ENCODE peak calls at places on chromosome 22, in ten cellular contexts. One of them, this sample, is unnamed.
A peak's percentile ranks its signal among the peaks of the same experiment; 100 is the strongest.

GRCh38 chr22:17536269-17536668 is 27.0 kb upstream of the SLC25A18 start:
- DNase-seq in prostate gland: no peak
- DNase-seq in IMR-90: no peak
- DNase-seq in uterus: no peak
- DNase-seq in ovary: no peak
- DNase-seq in right lobe of liver: no peak
- DNase-seq in transverse colon: no peak
- DNase-seq in stomach: no peak
- DNase-seq in adrenal gland: no peak
- DNase-seq in H54: no peak
- DNase-seq in this sample: peak; percentile 82

GRCh38 chr22:44524806-44525205 is 26.8 kb upstream of the RTL6 start:
- DNase-seq in transverse colon: no peak
- DNase-seq in prostate gland: no peak
- DNase-seq in stomach: no peak
- DNase-seq in right lobe of liver: no peak
- DNase-seq in adrenal gland: no peak
- DNase-seq in ovary: no peak
- DNase-seq in IMR-90: no peak
- DNase-seq in H54: no peak
- DNase-seq in uterus: no peak
- DNase-seq in this sample: no peak

GRCh38 chr22:20435436-20436308 is 2.0 kb downstream of the SCARF2 start:
- DNase-seq in IMR-90: no peak
- DNase-seq in ovary: peak; percentile 18
- DNase-seq in right lobe of liver: no peak
- DNase-seq in prostate gland: no peak
- DNase-seq in stomach: no peak
- DNase-seq in uterus: no peak
- DNase-seq in adrenal gland: no peak
- DNase-seq in transverse colon: no peak
- DNase-seq in H54: no peak
- DNase-seq in this sample: no peak

GRCh38 chr22:25673721-25674120 is 68.3 kb upstream of the MYO18B start:
- DNase-seq in H54: no peak
- DNase-seq in ovary: no peak
- DNase-seq in uterus: no peak
- DNase-seq in transverse colon: no peak
- DNase-seq in stomach: no peak
- DNase-seq in prostate gland: no peak
- DNase-seq in adrenal gland: no peak
- DNase-seq in right lobe of liver: no peak
- DNase-seq in IMR-90: no peak
- DNase-seq in this sample: no peak

GRCh38 chr22:33000342-33001280 is 57.6 kb downstream of the SYN3 start:
- DNase-seq in transverse colon: peak; percentile 27
- DNase-seq in right lobe of liver: peak; percentile 58
- DNase-seq in ovary: peak; percentile 61
- DNase-seq in prostate gland: peak; percentile 39
- DNase-seq in stomach: peak; percentile 31
- DNase-seq in H54: peak; percentile 15
- DNase-seq in uterus: peak; percentile 71
- DNase-seq in adrenal gland: peak; percentile 79
- DNase-seq in IMR-90: peak; percentile 32
- DNase-seq in this sample: peak; percentile 48

GRCh38 chr22:40345801-40346177 is 511 bp upstream of the ADSL start:
- DNase-seq in adrenal gland: peak; percentile 62
- DNase-seq in IMR-90: no peak
- DNase-seq in ovary: peak; percentile 39
- DNase-seq in prostate gland: no peak
- DNase-seq in H54: peak; percentile 6
- DNase-seq in uterus: no peak
- DNase-seq in stomach: peak; percentile 49
- DNase-seq in right lobe of liver: peak; percentile 50
- DNase-seq in transverse colon: peak; percentile 67
- DNase-seq in this sample: no peak

GRCh38 chr22:23763579-23764331 is 965 bp downstream of the C22orf15 start:
- DNase-seq in stomach: no peak
- DNase-seq in ovary: no peak
- DNase-seq in uterus: no peak
- DNase-seq in adrenal gland: no peak
- DNase-seq in IMR-90: no peak
- DNase-seq in prostate gland: no peak
- DNase-seq in right lobe of liver: no peak
- DNase-seq in H54: no peak
- DNase-seq in transverse colon: no peak
- DNase-seq in this sample: no peak

GRCh38 chr22:49330421-49331222 is 497.1 kb downstream of the BRD1 start:
- DNase-seq in adrenal gland: peak; percentile 35
- DNase-seq in right lobe of liver: no peak
- DNase-seq in transverse colon: peak; percentile 0
- DNase-seq in uterus: no peak
- DNase-seq in IMR-90: no peak
- DNase-seq in ovary: no peak
- DNase-seq in prostate gland: no peak
- DNase-seq in stomach: peak; percentile 20
- DNase-seq in H54: no peak
- DNase-seq in this sample: no peak

GRCh38 chr22:20567371-20567847 is 60.0 kb downstream of the MED15 start:
- DNase-seq in H54: no peak
- DNase-seq in IMR-90: peak; percentile 66
- DNase-seq in adrenal gland: no peak
- DNase-seq in prostate gland: no peak
- DNase-seq in right lobe of liver: no peak
- DNase-seq in ovary: no peak
- DNase-seq in transverse colon: no peak
- DNase-seq in stomach: no peak
- DNase-seq in uterus: no peak
- DNase-seq in this sample: peak; percentile 84

GRCh38 chr22:38315801-38316339 is 1.4 kb downstream of the CSNK1E start:
- DNase-seq in ovary: no peak
- DNase-seq in IMR-90: no peak
- DNase-seq in stomach: no peak
- DNase-seq in uterus: no peak
- DNase-seq in H54: no peak
- DNase-seq in prostate gland: no peak
- DNase-seq in adrenal gland: no peak
- DNase-seq in right lobe of liver: no peak
- DNase-seq in transverse colon: no peak
- DNase-seq in this sample: peak; percentile 9

GRCh38 chr22:38318792-38319773 is 1.9 kb upstream of the CSNK1E start:
- DNase-seq in transverse colon: no peak
- DNase-seq in H54: no peak
- DNase-seq in stomach: no peak
- DNase-seq in IMR-90: no peak
- DNase-seq in adrenal gland: no peak
- DNase-seq in prostate gland: no peak
- DNase-seq in uterus: no peak
- DNase-seq in right lobe of liver: no peak
- DNase-seq in ovary: no peak
- DNase-seq in this sample: no peak

GRCh38 chr22:38316340-38317236 is 645 bp downstream of the CSNK1E start:
- DNase-seq in transverse colon: peak; percentile 68
- DNase-seq in H54: peak; percentile 25
- DNase-seq in IMR-90: peak; percentile 51
- DNase-seq in right lobe of liver: peak; percentile 65
- DNase-seq in prostate gland: peak; percentile 68
- DNase-seq in stomach: peak; percentile 66
- DNase-seq in adrenal gland: no peak
- DNase-seq in ovary: peak; percentile 82
- DNase-seq in uterus: peak; percentile 78
- DNase-seq in this sample: peak; percentile 75

GRCh38 chr22:38317237-38317994 is at the start of gene CSNK1E:
- DNase-seq in adrenal gland: peak; percentile 86
- DNase-seq in uterus: peak; percentile 85
- DNase-seq in right lobe of liver: peak; percentile 85
- DNase-seq in prostate gland: peak; percentile 76
- DNase-seq in H54: peak; percentile 41
- DNase-seq in ovary: peak; percentile 87
- DNase-seq in transverse colon: peak; percentile 86
- DNase-seq in stomach: peak; percentile 86
- DNase-seq in IMR-90: peak; percentile 33
- DNase-seq in this sample: peak; percentile 79

GRCh38 chr22:38317995-38318715 is 922 bp upstream of the CSNK1E start:
- DNase-seq in ovary: peak; percentile 59
- DNase-seq in H54: peak; percentile 95
- DNase-seq in transverse colon: peak; percentile 85
- DNase-seq in right lobe of liver: peak; percentile 58
- DNase-seq in prostate gland: peak; percentile 85
- DNase-seq in adrenal gland: peak; percentile 91
- DNase-seq in IMR-90: peak; percentile 93
- DNase-seq in stomach: peak; percentile 71
- DNase-seq in uterus: peak; percentile 76
- DNase-seq in this sample: peak; percentile 28
- TF ChIP-seq POLR2A in ovary: no peak
- TF ChIP-seq POLR2A in H54: no peak
- TF ChIP-seq POLR2A in transverse colon: peak; percentile 70
- TF ChIP-seq POLR2A in right lobe of liver: no peak
- TF ChIP-seq POLR2A in prostate gland: peak; percentile 67
- TF ChIP-seq POLR2A in adrenal gland: no peak
- TF ChIP-seq POLR2A in IMR-90: peak; percentile 29
- TF ChIP-seq POLR2A in stomach: no peak
- TF ChIP-seq POLR2A in uterus: peak; percentile 41
- TF ChIP-seq POLR2A in this sample: peak; percentile 15

DNA sequence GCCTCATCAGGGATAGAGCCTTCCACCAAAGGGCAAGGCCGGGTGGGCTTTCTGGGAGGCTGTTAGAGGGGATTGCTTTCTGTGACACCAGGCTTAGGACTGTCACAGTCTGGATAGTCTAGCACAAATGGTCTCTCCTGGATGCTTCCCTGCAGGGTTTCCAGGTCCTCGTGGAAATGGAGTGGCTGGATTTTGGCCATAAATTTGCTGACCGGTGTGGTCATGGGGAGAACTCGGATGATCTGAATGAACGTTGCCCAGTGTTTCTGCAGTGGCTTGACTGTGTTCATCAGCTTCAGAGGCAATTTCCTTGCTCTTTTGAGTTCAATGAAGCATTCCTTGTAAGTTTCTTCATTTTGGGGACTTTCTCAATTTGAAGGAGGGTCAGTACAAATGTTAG is 67.1 kb upstream of the HORMAD2 start:
- DNase-seq in stomach: no peak
- DNase-seq in H54: no peak
- DNase-seq in transverse colon: no peak
- DNase-seq in adrenal gland: no peak
- DNase-seq in prostate gland: no peak
- DNase-seq in ovary: no peak
- DNase-seq in right lobe of liver: no peak
- DNase-seq in IMR-90: no peak
- DNase-seq in uterus: no peak
- DNase-seq in this sample: peak; percentile 66
- TF ChIP-seq POLR2A in stomach: no peak
- TF ChIP-seq POLR2A in H54: no peak
- TF ChIP-seq POLR2A in transverse colon: no peak
- TF ChIP-seq POLR2A in adrenal gland: no peak
- TF ChIP-seq POLR2A in prostate gland: no peak
- TF ChIP-seq POLR2A in ovary: no peak
- TF ChIP-seq POLR2A in right lobe of liver: no peak
- TF ChIP-seq POLR2A in IMR-90: no peak
- TF ChIP-seq POLR2A in uterus: no peak
- TF ChIP-seq POLR2A in this sample: no peak

DNA sequence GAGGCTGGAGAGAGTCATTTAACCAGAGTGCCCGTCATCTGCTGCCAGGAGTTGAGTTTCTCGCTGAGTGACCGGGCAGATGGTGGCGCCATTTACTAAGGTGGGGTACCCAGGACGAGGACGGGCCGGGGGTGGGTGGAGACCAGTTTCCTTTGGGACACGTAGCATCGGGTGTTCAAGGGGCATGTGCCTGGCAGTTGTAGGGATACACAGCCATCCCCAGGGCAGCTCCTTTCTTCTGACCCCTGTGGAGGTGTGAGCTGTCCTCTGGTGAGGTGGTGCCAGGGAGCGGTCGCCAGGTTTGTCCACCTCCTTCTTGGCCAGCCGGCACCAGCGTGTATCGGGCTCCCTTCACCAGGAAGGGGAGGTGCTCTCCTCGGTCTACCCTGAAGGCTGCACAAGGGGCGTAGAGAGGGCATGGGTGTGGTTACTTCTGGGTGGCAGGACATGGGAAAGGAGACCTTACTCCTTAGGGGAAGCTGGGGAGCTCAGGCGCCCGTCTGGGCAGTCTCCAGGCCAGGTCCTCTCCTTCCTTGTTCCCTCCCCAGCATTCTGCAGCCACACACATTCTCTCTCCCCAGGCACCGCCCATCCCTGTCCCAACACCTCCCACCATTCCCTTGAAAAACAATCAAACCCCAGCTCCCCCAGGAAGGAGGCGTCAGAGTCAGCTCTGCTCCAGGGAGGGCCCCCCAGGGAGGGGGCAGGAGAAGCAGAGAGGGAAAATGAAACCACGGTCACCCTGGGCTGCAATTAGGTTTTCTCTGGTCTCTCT is 10.3 kb upstream of the MB start:
- DNase-seq in transverse colon: peak; percentile 90
- DNase-seq in ovary: peak; percentile 89
- DNase-seq in stomach: peak; percentile 87
- DNase-seq in uterus: peak; percentile 82
- DNase-seq in H54: peak; percentile 57
- DNase-seq in IMR-90: peak; percentile 90
- DNase-seq in right lobe of liver: peak; percentile 86
- DNase-seq in prostate gland: peak; percentile 89
- DNase-seq in adrenal gland: peak; percentile 93
- DNase-seq in this sample: peak; percentile 91
- TF ChIP-seq POLR2A in transverse colon: peak; percentile 80
- TF ChIP-seq POLR2A in ovary: no peak
- TF ChIP-seq POLR2A in stomach: no peak
- TF ChIP-seq POLR2A in uterus: no peak
- TF ChIP-seq POLR2A in H54: peak; percentile 34
- TF ChIP-seq POLR2A in IMR-90: no peak
- TF ChIP-seq POLR2A in right lobe of liver: peak; percentile 61
- TF ChIP-seq POLR2A in prostate gland: peak; percentile 31
- TF ChIP-seq POLR2A in adrenal gland: no peak
- TF ChIP-seq POLR2A in this sample: no peak

DNA sequence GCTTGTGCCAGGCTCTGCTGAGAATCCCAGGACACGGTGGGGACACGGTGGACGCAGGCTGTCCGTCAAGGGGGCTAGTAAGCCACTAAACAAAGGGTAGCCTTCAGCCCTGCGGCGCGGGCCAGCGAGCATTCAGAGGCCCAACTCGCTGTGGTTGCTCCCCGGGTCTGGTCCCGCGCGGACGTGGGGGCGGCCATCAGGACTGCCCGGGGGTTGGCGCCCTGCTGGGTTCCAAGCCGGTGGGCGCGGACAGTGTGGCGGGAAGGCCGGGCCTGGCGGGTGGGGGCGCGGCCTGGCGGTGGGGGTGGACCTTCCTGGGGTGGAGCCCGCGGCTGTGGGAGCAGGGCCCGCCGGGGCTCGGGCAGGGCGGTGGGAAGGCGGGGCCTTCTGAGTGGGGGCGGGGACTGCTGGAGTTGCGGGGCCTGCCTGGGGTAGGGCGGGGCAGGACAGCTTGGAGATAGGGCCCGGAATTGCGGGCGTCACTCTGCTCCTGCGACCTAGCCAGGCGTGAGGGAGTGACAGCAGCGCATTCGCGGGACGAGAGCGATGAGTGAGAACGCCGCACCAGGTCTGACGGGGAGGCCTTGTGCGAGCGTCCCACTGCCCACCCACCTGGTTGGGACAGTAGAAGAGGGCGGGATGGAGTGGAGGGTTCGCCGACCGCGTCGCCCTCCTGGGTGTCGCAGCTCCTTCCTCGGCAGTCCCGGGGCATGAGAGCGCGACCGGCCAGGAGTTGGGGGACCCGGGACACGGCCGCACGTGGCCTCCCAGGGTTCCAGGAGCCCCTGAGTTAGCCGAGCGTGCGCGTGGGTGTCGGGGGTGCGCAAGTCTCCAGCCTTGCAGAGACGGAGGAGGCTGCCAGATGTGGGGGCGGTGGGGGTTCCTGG is at the start of gene SERHL2:
- DNase-seq in right lobe of liver: peak; percentile 92
- DNase-seq in H54: peak; percentile 72
- DNase-seq in IMR-90: peak; percentile 55
- DNase-seq in ovary: peak; percentile 93
- DNase-seq in uterus: peak; percentile 93
- DNase-seq in transverse colon: peak; percentile 95
- DNase-seq in adrenal gland: peak; percentile 93
- DNase-seq in prostate gland: peak; percentile 86
- DNase-seq in stomach: peak; percentile 92
- DNase-seq in this sample: peak; percentile 74
- TF ChIP-seq POLR2A in right lobe of liver: peak; percentile 33
- TF ChIP-seq POLR2A in H54: peak; percentile 58
- TF ChIP-seq POLR2A in IMR-90: no peak
- TF ChIP-seq POLR2A in ovary: no peak
- TF ChIP-seq POLR2A in uterus: peak; percentile 25
- TF ChIP-seq POLR2A in transverse colon: peak; percentile 68
- TF ChIP-seq POLR2A in adrenal gland: peak; percentile 26
- TF ChIP-seq POLR2A in prostate gland: peak; percentile 37
- TF ChIP-seq POLR2A in stomach: no peak
- TF ChIP-seq POLR2A in this sample: peak; percentile 35